ENCODE peak calls at places on chromosomes 6 and 20, in six cellular contexts. One of them, this sample, is unnamed.

GRCh38 chr20:48157970-48158369 is 372.7 kb upstream of the SULF2 start:
- DNase-seq in CD8-positive, alpha-beta T cell: no peak
- DNase-seq in 8988T: no peak
- DNase-seq in AG10803: no peak
- DNase-seq in non-pigmented ciliary epithelial cell: no peak
- DNase-seq in iPS-NIHi11: no peak
- DNase-seq in this sample: no peak

GRCh38 chr6:142915129-142915697 is 29.8 kb downstream of the HIVEP2 start:
- DNase-seq in AG10803: no peak
- DNase-seq in iPS-NIHi11: no peak
- DNase-seq in 8988T: no peak
- DNase-seq in CD8-positive, alpha-beta T cell: no peak
- DNase-seq in non-pigmented ciliary epithelial cell: no peak
- DNase-seq in this sample: no peak

GRCh38 chr20:57425150-57426013 is 34.2 kb downstream of the RBM38 start:
- DNase-seq in CD8-positive, alpha-beta T cell: no peak
- DNase-seq in 8988T: no peak
- DNase-seq in iPS-NIHi11: peak
- DNase-seq in non-pigmented ciliary epithelial cell: no peak
- DNase-seq in AG10803: no peak
- DNase-seq in this sample: no peak

GRCh38 chr6:138652824-138653223 is 120.7 kb upstream of the CCDC28A start:
- DNase-seq in AG10803: no peak
- DNase-seq in non-pigmented ciliary epithelial cell: no peak
- DNase-seq in CD8-positive, alpha-beta T cell: no peak
- DNase-seq in 8988T: no peak
- DNase-seq in iPS-NIHi11: no peak
- DNase-seq in this sample: no peak

GRCh38 chr6:89503641-89504040 is 70.7 kb downstream of the ANKRD6 start:
- DNase-seq in iPS-NIHi11: no peak
- DNase-seq in non-pigmented ciliary epithelial cell: no peak
- DNase-seq in AG10803: no peak
- DNase-seq in 8988T: no peak
- DNase-seq in CD8-positive, alpha-beta T cell: no peak
- DNase-seq in this sample: no peak

GRCh38 chr20:31906001-31906400 is 35.6 kb downstream of the TTLL9 start:
- DNase-seq in CD8-positive, alpha-beta T cell: no peak
- DNase-seq in 8988T: no peak
- DNase-seq in AG10803: no peak
- DNase-seq in iPS-NIHi11: no peak
- DNase-seq in non-pigmented ciliary epithelial cell: no peak
- DNase-seq in this sample: peak

GRCh38 chr6:170459451-170459850 is 93.7 kb downstream of the PSMB1 start:
- DNase-seq in CD8-positive, alpha-beta T cell: no peak
- DNase-seq in 8988T: no peak
- DNase-seq in iPS-NIHi11: no peak
- DNase-seq in non-pigmented ciliary epithelial cell: no peak
- DNase-seq in AG10803: peak
- DNase-seq in this sample: no peak

GRCh38 chr20:1489764-1490436 is 1.3 kb downstream of the SIRPB2 start:
- DNase-seq in CD8-positive, alpha-beta T cell: no peak
- DNase-seq in 8988T: no peak
- DNase-seq in AG10803: peak
- DNase-seq in iPS-NIHi11: no peak
- DNase-seq in non-pigmented ciliary epithelial cell: no peak
- DNase-seq in this sample: no peak

GRCh38 chr6:89254569-89254968 is 37.4 kb upstream of the GABRR1 start:
- DNase-seq in iPS-NIHi11: no peak
- DNase-seq in AG10803: no peak
- DNase-seq in CD8-positive, alpha-beta T cell: no peak
- DNase-seq in 8988T: no peak
- DNase-seq in non-pigmented ciliary epithelial cell: no peak
- DNase-seq in this sample: no peak

GRCh38 chr20:53527196-53527595 is 66.4 kb downstream of the ZNF217 start:
- DNase-seq in non-pigmented ciliary epithelial cell: no peak
- DNase-seq in iPS-NIHi11: no peak
- DNase-seq in 8988T: no peak
- DNase-seq in AG10803: no peak
- DNase-seq in CD8-positive, alpha-beta T cell: no peak
- DNase-seq in this sample: no peak

GRCh38 chr6:41600499-41601247 is 37.6 kb upstream of the MDFI start:
- DNase-seq in iPS-NIHi11: no peak
- DNase-seq in 8988T: no peak
- DNase-seq in AG10803: no peak
- DNase-seq in CD8-positive, alpha-beta T cell: no peak
- DNase-seq in non-pigmented ciliary epithelial cell: no peak
- DNase-seq in this sample: no peak

GRCh38 chr20:58127731-58128130 is 100.7 kb downstream of the ANKRD60 start:
- DNase-seq in AG10803: peak
- DNase-seq in iPS-NIHi11: no peak
- DNase-seq in CD8-positive, alpha-beta T cell: no peak
- DNase-seq in 8988T: no peak
- DNase-seq in non-pigmented ciliary epithelial cell: peak
- DNase-seq in this sample: no peak

GRCh38 chr6:44267252-44267651 is 1.9 kb upstream of the NFKBIE start:
- DNase-seq in non-pigmented ciliary epithelial cell: no peak
- DNase-seq in iPS-NIHi11: no peak
- DNase-seq in AG10803: no peak
- DNase-seq in 8988T: no peak
- DNase-seq in CD8-positive, alpha-beta T cell: no peak
- DNase-seq in this sample: no peak

GRCh38 chr6:165308926-165309731 is at the start of gene C6orf118:
- DNase-seq in 8988T: no peak
- DNase-seq in CD8-positive, alpha-beta T cell: no peak
- DNase-seq in non-pigmented ciliary epithelial cell: peak
- DNase-seq in iPS-NIHi11: peak
- DNase-seq in AG10803: peak
- DNase-seq in this sample: peak

GRCh38 chr6:5728726-5729434 is 277.8 kb downstream of the NRN1 start:
- DNase-seq in AG10803: peak
- DNase-seq in 8988T: peak
- DNase-seq in non-pigmented ciliary epithelial cell: no peak
- DNase-seq in iPS-NIHi11: no peak
- DNase-seq in CD8-positive, alpha-beta T cell: no peak
- DNase-seq in this sample: no peak